ENCODE peak calls at places on chromosomes 16 and 17, in six cellular contexts. R, H, P, K, A and I are unnamed samples.

GRCh38 chr16:13236308-13236707 is 334.9 kb downstream of the SHISA9 start:
- DNase-seq in R (no peak), H (no peak), P (no peak), K (no peak), A (no peak), I (no peak)

GRCh38 chr17:58046230-58047094 is 36.8 kb upstream of the DYNLL2 start:
- DNase-seq in R (no peak), H (no peak), P (no peak), K (no peak), A (no peak), I (no peak)

GRCh38 chr17:82432017-82432416 is 13.6 kb upstream of the OGFOD3 start:
- DNase-seq in R (no peak), H (no peak), P (no peak), K (no peak), A (no peak), I (no peak)

GRCh38 chr17:34156401-34156740 is 98.7 kb upstream of the CCL2 start:
- DNase-seq in R (no peak), H (no peak), P (no peak), K (no peak), A (no peak), I (no peak)

GRCh38 chr17:72710834-72711233 is 381.7 kb downstream of the SLC39A11 start:
- DNase-seq in R (no peak), H (no peak), P (no peak), K (no peak), A (no peak), I (no peak)

GRCh38 chr17:4967539-4968165 is at the start of gene SPAG7:
- DNase-seq in R (peak), H (peak), P (peak), K (peak), A (peak), I (peak)

GRCh38 chr16:77759821-77760220 is 28.5 kb upstream of the VAT1L start:
- DNase-seq in R (no peak), H (no peak), P (no peak), K (no peak), A (no peak), I (no peak)

GRCh38 chr16:55282441-55282840 is 41.6 kb upstream of the IRX6 start:
- DNase-seq in R (no peak), H (no peak), P (no peak), K (no peak), A (no peak), I (no peak)

GRCh38 chr16:83992624-83993023 is 24.6 kb downstream of the NECAB2 start:
- DNase-seq in R (peak), H (no peak), P (no peak), K (no peak), A (no peak), I (no peak)

GRCh38 chr17:10370209-10370608 is 2.6 kb downstream of the MYH13 start:
- DNase-seq in R (no peak), H (no peak), P (no peak), K (no peak), A (no peak), I (no peak)

GRCh38 chr16:19589771-19590302 is 34.3 kb downstream of the VPS35L start:
- DNase-seq in R (no peak), H (no peak), P (no peak), K (no peak), A (no peak), I (no peak)

GRCh38 chr16:84103678-84104077 is 13.1 kb downstream of the MBTPS1 start:
- DNase-seq in R (no peak), H (no peak), P (no peak), K (peak), A (no peak), I (no peak)

GRCh38 chr17:77566566-77566965 is 391.9 kb upstream of the TNRC6C start:
- DNase-seq in R (no peak), H (no peak), P (no peak), K (no peak), A (no peak), I (no peak)

GRCh38 chr16:49482690-49483089 is 109.1 kb downstream of the C16orf78 start:
- DNase-seq in R (no peak), H (no peak), P (peak), K (no peak), A (no peak), I (no peak)

GRCh38 chr16:54407596-54407995 is 121.0 kb upstream of the IRX3 start:
- DNase-seq in R (no peak), H (no peak), P (no peak), K (no peak), A (no peak), I (no peak)

GRCh38 chr16:49875812-49876715 is 20.2 kb upstream of the ZNF423 start:
- DNase-seq in R (no peak), H (peak), P (no peak), K (no peak), A (no peak), I (no peak)

GRCh38 chr17:56269509-56269908 is 116.2 kb downstream of the ANKFN1 start:
- DNase-seq in R (no peak), H (no peak), P (no peak), K (no peak), A (no peak), I (no peak)

GRCh38 chr16:71367243-71367976 is 8.9 kb downstream of the CALB2 start:
- DNase-seq in R (no peak), H (no peak), P (peak), K (peak), A (peak), I (no peak)

GRCh38 chr16:58464047-58464915 is 35.7 kb upstream of the NDRG4 start:
- DNase-seq in R (no peak), H (no peak), P (no peak), K (peak), A (no peak), I (no peak)

GRCh38 chr16:58461640-58462039 is 38.3 kb upstream of the NDRG4 start:
- DNase-seq in R (no peak), H (no peak), P (no peak), K (no peak), A (no peak), I (no peak)

GRCh38 chr16:58462089-58462488 is 37.9 kb upstream of the NDRG4 start:
- DNase-seq in R (no peak), H (no peak), P (no peak), K (no peak), A (no peak), I (no peak)

GRCh38 chr16:58462499-58462996 is 37.4 kb upstream of the NDRG4 start:
- DNase-seq in R (no peak), H (no peak), P (no peak), K (no peak), A (no peak), I (no peak)

DNA sequence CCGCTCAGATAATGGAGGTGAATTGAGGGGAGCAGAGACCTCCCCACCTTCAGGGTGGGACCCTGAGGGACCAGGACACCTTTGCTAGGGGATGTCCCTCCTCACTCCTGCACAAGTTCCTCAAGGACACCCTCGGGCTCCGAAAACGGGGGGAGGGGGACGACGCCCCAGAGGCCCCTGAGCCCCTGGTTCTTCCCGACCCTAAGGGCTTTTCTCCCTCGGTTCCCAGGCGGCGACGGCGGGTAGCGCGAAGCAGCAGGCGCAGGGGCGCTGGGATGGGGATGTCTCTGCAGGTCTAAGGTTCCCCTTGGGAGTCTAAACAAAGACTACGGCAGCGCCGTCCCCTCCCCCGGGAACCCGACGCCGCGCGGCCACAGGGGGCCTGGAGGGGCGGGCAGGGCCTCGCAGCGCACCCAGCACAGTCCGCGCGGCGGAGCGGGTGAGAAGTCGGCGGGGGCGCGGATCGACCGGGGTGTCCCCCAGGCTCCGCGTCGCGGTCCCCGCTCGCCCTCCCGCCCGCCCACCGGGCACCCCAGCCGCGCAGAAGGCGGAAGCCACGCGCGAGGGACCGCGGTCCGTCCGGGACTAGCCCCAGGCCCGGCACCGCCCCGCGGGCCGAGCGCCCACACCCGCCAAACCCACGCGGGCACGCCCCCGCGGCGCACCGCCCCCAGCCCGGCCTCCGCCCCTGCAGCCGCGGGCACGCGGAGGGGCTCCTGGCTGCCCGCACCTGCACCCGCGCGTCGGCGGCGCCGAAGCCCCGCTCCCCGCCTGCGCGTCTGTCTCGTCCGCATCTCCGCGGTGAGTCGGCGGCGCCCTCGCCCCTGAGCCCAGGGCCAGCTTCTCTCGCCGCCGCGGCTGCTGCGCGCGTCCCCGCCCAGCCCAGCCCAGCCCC is 36.7 kb upstream of the NDRG4 start:
- DNase-seq in R (no peak), H (no peak), P (no peak), K (no peak), A (no peak), I (no peak)
- H3K4me3 ChIP-seq in R (peak), H (peak), P (peak), K (peak), A (no peak), I (no peak)

DNA sequence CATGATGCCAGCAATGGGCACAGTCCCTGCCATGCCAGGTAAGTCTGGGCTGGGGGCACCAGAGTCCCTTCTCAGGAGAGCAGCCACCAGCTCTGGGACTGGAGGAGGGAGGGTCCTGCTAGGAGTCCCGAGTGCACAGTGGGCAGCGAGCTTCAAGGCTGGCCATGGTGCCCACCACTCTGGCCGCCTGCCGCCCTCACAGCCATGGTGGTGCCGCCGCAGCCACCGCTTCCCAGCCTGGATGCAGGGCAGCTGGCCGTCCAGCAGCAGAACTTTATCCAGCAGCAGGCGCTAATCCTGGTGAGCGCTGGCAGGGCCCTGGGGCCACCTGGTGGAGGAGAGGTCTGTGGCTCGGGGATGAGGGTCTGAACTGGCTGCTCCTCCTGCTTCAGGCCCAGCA is 17.9 kb upstream of the SMIM5 start:
- DNase-seq in R (no peak), H (no peak), P (no peak), K (no peak), A (no peak), I (no peak)
- TF ChIP-seq CTCF in R (no peak), H (no peak), P (no peak), K (no peak), A (no peak), I (no peak)

DNA sequence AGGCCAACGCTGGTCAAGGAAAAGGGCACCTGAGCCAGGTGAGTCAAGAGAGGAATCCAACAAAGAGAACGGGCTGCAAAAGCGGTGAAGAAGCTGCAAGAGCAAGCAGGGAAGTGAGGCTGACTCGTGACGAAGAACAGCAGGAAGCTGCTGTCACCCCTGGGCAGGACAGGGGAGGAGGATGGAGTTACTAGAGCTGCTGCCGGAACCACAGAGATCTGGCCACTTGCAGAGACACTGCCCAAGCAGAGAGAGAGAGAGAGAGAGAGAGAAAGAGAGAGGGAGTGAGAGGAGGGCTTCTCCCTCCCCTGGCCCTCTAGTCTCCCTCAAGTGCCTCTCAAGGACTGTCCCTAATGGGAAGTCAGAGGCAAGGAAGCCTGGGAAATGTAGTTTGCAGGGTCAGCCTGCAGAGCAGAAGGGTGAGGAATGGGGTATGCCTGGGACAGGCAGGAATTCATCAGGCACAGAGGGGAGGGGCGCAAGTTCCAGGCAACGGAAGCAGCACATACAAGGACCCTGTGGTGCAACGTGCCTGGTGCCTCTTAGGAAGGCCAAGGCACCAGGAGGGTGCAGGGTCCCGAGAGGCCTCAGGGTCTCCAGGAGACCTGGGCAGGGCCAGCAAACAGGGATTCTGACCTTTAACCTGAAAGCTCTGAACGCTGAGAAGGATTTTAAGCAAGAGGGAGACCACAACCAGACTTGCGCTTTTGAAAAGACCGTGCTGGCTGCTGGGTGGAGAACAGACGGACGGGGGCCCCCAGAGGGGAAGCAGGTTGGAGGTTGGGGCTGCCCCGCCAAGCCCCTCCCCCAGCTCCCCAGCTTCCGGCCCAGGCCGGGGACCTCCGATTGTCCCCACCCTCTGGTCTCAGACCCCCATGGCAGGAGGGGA is 45.8 kb upstream of the CIBAR2 start:
- DNase-seq in R (no peak), H (no peak), P (peak), K (no peak), A (no peak), I (no peak)
- H3K4me3 ChIP-seq in R (no peak), H (no peak), P (no peak), K (no peak), A (no peak), I (no peak)

GRCh38 chr17:45316271-45317112 is at the start of gene MAP3K14:
- DNase-seq in R (no peak), H (peak), P (peak), K (peak), A (peak), I (no peak)
- TF ChIP-seq CTCF in R (peak), H (peak), P (no peak), K (no peak), A (peak), I (peak)

DNA sequence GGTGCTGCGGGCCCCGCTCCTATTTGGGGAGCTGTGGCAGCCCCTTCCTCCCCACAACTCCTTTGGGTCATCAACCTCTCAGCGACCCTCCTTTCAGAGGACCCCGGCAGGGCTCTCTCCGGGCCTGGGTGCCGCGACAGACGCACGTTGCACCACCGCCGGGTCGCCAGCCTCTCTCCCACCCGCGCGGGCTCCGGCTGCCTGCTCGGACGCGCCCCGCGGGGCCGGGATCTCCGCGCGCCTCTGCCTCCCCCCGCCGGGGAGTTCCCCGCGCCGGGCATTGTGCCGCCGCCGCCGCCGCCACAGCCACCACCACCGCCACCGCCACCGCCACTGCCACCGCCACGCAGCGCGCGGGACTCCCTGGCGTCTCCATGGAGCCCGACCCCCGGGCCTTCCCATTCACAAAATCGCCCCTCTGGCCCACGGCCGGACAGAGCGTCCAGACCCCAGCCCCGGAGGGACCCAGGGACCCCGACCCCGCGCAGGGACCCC is 653 bp downstream of the RBFOX3 start:
- DNase-seq in R (no peak), H (no peak), P (no peak), K (no peak), A (no peak), I (no peak)
- H3K4me3 ChIP-seq in R (no peak), H (peak), P (no peak), K (no peak), A (no peak), I (no peak)

GRCh38 chr16:85451646-85452363 is 161.3 kb upstream of the GSE1 start:
- DNase-seq in R (no peak), H (no peak), P (no peak), K (no peak), A (no peak), I (no peak)

GRCh38 chr16:85453701-85454100 is 159.4 kb upstream of the GSE1 start:
- DNase-seq in R (no peak), H (no peak), P (no peak), K (no peak), A (no peak), I (no peak)

GRCh38 chr16:85454171-85454883 is 158.8 kb upstream of the GSE1 start:
- DNase-seq in R (no peak), H (no peak), P (no peak), K (no peak), A (no peak), I (no peak)

GRCh38 chr16:85453179-85453678 is 159.9 kb upstream of the GSE1 start:
- DNase-seq in R (no peak), H (no peak), P (no peak), K (no peak), A (no peak), I (no peak)

DNA sequence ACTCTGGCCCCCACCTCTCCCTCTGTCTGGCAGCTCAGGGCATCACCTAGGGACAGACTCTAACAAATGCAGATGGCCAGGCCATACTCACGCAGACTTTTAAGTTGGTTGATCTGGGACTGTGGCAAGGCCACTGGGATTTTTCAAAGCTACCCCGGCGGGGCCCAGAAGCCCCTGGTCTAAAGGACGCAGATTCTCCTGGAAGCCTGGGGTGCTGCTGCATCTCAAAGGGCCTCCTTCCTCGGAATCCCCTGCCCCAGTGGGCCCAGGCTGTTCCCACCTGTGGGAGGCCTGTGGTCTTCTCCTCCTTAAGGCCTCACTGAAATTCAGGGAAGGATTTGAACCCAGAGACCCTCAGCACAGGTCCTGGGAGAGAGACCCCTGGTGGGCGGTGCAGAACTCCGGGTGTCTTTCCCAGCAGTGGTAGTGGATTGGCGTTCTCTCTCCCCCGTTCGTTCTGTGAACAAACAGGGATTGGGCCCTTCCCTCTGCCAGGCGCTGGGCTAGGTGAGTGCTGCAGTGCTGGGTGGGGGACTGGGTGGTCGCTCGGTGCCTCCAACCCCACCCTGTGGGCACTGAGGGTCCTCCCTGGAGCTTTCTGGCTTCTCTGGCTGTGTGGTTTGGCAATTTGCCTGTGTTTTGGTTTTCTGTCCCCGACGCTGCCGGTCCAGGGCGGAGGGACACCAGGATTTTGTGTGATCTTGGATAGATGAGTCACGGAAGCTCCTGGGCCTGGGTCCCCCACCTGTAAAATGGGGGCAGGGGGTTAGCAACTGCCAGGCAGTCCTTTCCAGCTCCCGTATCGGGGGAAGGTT is 160.6 kb upstream of the GSE1 start:
- DNase-seq in R (no peak), H (no peak), P (no peak), K (no peak), A (no peak), I (no peak)
- TF ChIP-seq CTCF in R (no peak), H (no peak), P (no peak), K (no peak), A (no peak), I (no peak)

DNA sequence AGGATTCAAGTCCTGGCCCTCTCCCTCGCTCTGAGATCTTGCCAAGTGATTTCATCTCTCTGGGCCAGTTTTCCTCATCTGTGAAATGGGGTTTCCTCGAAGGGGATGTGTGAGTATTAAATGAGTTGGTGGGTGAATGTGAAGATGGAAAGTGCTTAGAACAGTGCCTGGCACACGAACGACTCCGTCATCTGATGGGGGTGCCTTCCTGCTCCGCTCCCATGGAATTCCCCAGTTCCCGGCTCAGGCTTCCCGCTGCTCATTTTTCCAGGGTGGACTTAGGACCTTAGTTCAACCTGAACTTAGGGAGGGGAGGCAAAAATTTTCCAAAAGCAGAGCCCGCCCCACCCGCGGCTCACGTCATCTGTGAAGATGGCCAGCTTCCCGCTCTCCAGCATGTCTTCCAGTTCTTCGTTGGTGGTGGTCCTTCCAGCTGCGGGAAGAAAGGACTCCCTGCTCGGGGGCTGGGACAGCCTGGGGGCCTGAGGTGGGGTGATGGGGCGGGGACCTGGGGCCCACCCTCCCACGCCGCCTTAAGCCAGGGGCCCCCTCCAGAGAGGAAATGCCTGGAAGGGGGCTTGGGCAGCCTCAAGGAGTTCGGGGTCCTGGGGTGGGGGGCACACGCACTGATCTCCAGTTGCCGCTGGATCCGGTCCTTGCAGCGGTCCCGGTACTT is 11.5 kb downstream of the HSD3B7 start:
- DNase-seq in R (no peak), H (no peak), P (peak), K (no peak), A (no peak), I (no peak)
- H3K4me3 ChIP-seq in R (peak), H (peak), P (peak), K (peak), A (peak), I (peak)